ENCODE peak calls at places on chromosomes 1 and 21, in five cellular contexts. D is stomach; Y is OCI-LY7; L is AG04450; G is CD8-positive, alpha-beta T cell. I is an unnamed sample.

GRCh38 chr1:61742620-61743431 is 546 bp downstream of the PATJ start:
- DNase-seq in D (peak), Y (no peak), L (no peak), G (no peak), I (no peak)

GRCh38 chr1:9250336-9250585 is 15.7 kb downstream of the H6PD start:
- DNase-seq in D (no peak), Y (no peak), L (no peak), G (no peak), I (no peak)

GRCh38 chr1:168719306-168720111 is 9.5 kb downstream of the DPT start:
- DNase-seq in D (no peak), Y (no peak), L (no peak), G (no peak), I (peak)

GRCh38 chr21:41304068-41304720 is 12.4 kb upstream of the FAM3B start:
- DNase-seq in D (no peak), Y (no peak), L (no peak), G (no peak), I (no peak)

GRCh38 chr1:116374340-116375164 is 1.5 kb downstream of the ATP1A1 start:
- DNase-seq in D (no peak), Y (peak), L (no peak), G (peak), I (no peak)

GRCh38 chr21:44913425-44914175 is 7.1 kb downstream of the ITGB2 start:
- DNase-seq in D (no peak), Y (no peak), L (no peak), G (no peak), I (no peak)

GRCh38 chr1:219576931-219577330 is 36.0 kb downstream of the ZC3H11B start:
- DNase-seq in D (no peak), Y (no peak), L (no peak), G (no peak), I (no peak)

GRCh38 chr1:207781312-207781711 is 29.5 kb downstream of the CD46 start:
- DNase-seq in D (no peak), Y (no peak), L (no peak), G (no peak), I (no peak)

GRCh38 chr1:221689138-221689537 is 52.8 kb downstream of the DUSP10 start:
- DNase-seq in D (no peak), Y (no peak), L (no peak), G (no peak), I (no peak)

GRCh38 chr1:244444854-244445253 is 6.9 kb downstream of the ADSS2 start:
- DNase-seq in D (no peak), Y (no peak), L (no peak), G (no peak), I (no peak)

GRCh38 chr1:67688526-67689219 is 3.7 kb downstream of the GADD45A start:
- DNase-seq in D (no peak), Y (no peak), L (no peak), G (no peak), I (no peak)

GRCh38 chr21:46153259-46154154 is 1.9 kb downstream of the FTCD start:
- DNase-seq in D (peak), Y (peak), L (no peak), G (no peak), I (no peak)

GRCh38 chr1:234944439-234945369 is 183.9 kb downstream of the TOMM20 start:
- DNase-seq in D (no peak), Y (peak), L (no peak), G (no peak), I (no peak)

GRCh38 chr1:70754711-70755110 is 292.9 kb downstream of the PTGER3 start:
- DNase-seq in D (no peak), Y (no peak), L (no peak), G (no peak), I (no peak)

GRCh38 chr1:24318988-24319863 is at the start of gene GRHL3:
- DNase-seq in D (peak), Y (no peak), L (no peak), G (peak), I (no peak)

GRCh38 chr21:21084179-21084578 is 86.0 kb downstream of the NCAM2 start:
- DNase-seq in D (no peak), Y (no peak), L (no peak), G (no peak), I (no peak)

GRCh38 chr21:23607782-23608181 is 1999.5 kb downstream of the MRPL39 start:
- DNase-seq in D (no peak), Y (no peak), L (no peak), G (no peak), I (no peak)

GRCh38 chr1:214332950-214333798 is 52.2 kb downstream of the SMYD2 start:
- DNase-seq in D (peak), Y (peak), L (peak), G (no peak), I (no peak)

GRCh38 chr1:90204036-90204594 is 209.2 kb downstream of the ZNF326 start:
- DNase-seq in D (no peak), Y (no peak), L (no peak), G (no peak), I (no peak)

GRCh38 chr1:150061632-150062101 is 5.9 kb upstream of the VPS45 start:
- DNase-seq in D (no peak), Y (no peak), L (peak), G (no peak), I (no peak)

GRCh38 chr1:114715952-114716303 is 643 bp downstream of the NRAS start:
- DNase-seq in D (no peak), Y (no peak), L (no peak), G (no peak), I (no peak)

GRCh38 chr1:30617161-30617560 is 106.2 kb downstream of the MATN1 start:
- DNase-seq in D (peak), Y (no peak), L (no peak), G (no peak), I (no peak)

GRCh38 chr1:47574451-47575165 is 136.8 kb downstream of the FOXD2 start:
- DNase-seq in D (no peak), Y (no peak), L (no peak), G (no peak), I (no peak)

GRCh38 chr1:23216771-23217420 is 406 bp downstream of the HTR1D start:
- DNase-seq in D (peak), Y (peak), L (no peak), G (peak), I (no peak)

GRCh38 chr1:161304927-161305871 is 4.6 kb downstream of the MPZ start:
- DNase-seq in D (no peak), Y (peak), L (no peak), G (no peak), I (no peak)

GRCh38 chr21:36288651-36289243 is 31.2 kb upstream of the MORC3 start:
- DNase-seq in D (no peak), Y (no peak), L (no peak), G (no peak), I (no peak)

GRCh38 chr1:20051218-20051829 is 18.7 kb upstream of the PLA2G5 start:
- DNase-seq in D (no peak), Y (peak), L (no peak), G (no peak), I (no peak)

GRCh38 chr1:23194119-23194984 is 22.9 kb downstream of the HTR1D start:
- DNase-seq in D (no peak), Y (no peak), L (peak), G (no peak), I (no peak)

GRCh38 chr1:205989786-205990185 is 13.4 kb downstream of the RAB7B start:
- DNase-seq in D (no peak), Y (no peak), L (no peak), G (no peak), I (no peak)

GRCh38 chr1:201482755-201483154 is 13.8 kb upstream of the PHLDA3 start:
- DNase-seq in D (no peak), Y (no peak), L (no peak), G (no peak), I (no peak)

GRCh38 chr1:9376886-9377333 is 84.2 kb downstream of the SPSB1 start:
- DNase-seq in D (no peak), Y (no peak), L (no peak), G (no peak), I (no peak)

GRCh38 chr1:62082456-62083363 is 111.9 kb upstream of the L1TD1 start:
- DNase-seq in D (peak), Y (peak), L (no peak), G (no peak), I (peak)

GRCh38 chr1:87212431-87213125 is 116.1 kb upstream of the LMO4 start:
- DNase-seq in D (no peak), Y (no peak), L (no peak), G (no peak), I (no peak)

GRCh38 chr1:112727716-112728115 is 12.6 kb upstream of the PPM1J start:
- DNase-seq in D (no peak), Y (no peak), L (no peak), G (no peak), I (no peak)

GRCh38 chr1:226452981-226453380 is 45.1 kb upstream of the PARP1 start:
- DNase-seq in D (no peak), Y (no peak), L (no peak), G (no peak), I (no peak)

GRCh38 chr1:67484492-67484891 is 54.3 kb upstream of the SERBP1 start:
- DNase-seq in D (no peak), Y (no peak), L (no peak), G (no peak), I (no peak)

GRCh38 chr1:198590454-198590853 is 48.4 kb upstream of the PTPRC start:
- DNase-seq in D (no peak), Y (no peak), L (no peak), G (no peak), I (no peak)
- TF ChIP-seq CTCF in D (no peak), Y (no peak), L (no peak), G (no peak), I (no peak)

GRCh38 chr1:7954683-7955082 is 6.8 kb upstream of the PARK7 start:
- DNase-seq in D (no peak), Y (no peak), L (no peak), G (no peak), I (no peak)

GRCh38 chr1:7956218-7957032 is 5.1 kb upstream of the PARK7 start:
- DNase-seq in D (no peak), Y (no peak), L (peak), G (no peak), I (no peak)

GRCh38 chr1:7948950-7949349 is 8.3 kb upstream of the TNFRSF9 start:
- DNase-seq in D (no peak), Y (no peak), L (peak), G (no peak), I (peak)

DNA sequence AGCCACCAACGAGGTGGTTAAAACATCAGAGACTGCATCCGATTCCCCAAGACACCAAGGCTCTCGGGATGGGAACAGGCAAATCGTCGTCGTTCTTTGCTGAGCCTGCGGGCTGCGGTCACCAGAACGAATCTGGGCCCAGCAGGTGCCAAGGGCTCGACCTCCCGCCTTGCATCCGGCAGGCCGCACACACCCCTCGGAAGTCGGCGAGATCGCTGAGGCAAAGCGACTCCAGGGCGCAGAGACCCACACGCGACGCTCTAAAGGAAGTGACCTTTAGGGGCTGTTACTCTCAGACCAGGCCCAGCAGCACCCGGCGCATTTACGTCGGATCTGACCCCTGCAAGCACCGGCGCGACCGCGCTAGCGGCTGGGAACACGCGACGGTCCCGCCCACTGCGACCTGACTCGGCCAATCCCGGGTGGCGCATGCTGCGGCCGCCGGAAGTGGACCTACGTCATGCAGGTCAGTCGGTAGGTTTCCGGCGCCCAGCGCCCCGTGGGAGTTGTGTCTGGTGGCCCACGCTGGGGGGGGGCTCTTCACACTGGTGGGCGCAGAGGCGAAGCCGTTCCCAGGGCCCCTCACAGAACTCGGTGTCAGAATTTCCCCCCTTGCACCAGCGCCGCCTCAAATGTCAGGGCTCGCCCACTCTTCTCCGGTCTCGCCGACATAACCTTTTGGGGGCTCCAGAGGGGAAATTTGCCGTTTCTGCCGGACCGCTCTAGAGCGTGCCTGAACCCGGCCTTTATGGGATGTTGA is 7.5 kb upstream of the PARK7 start:
- DNase-seq in D (peak), Y (peak), L (peak), G (peak), I (no peak)
- H3K4me3 ChIP-seq in D (peak), Y (peak), L (peak), G (peak), I (peak)

GRCh38 chr1:57378564-57378963 is 45.3 kb downstream of the DAB1 start:
- DNase-seq in D (no peak), Y (no peak), L (no peak), G (no peak), I (no peak)

GRCh38 chr1:57380923-57381322 is 42.9 kb downstream of the DAB1 start:
- DNase-seq in D (no peak), Y (no peak), L (no peak), G (no peak), I (no peak)

GRCh38 chr1:57381871-57382270 is 42.0 kb downstream of the DAB1 start:
- DNase-seq in D (no peak), Y (no peak), L (no peak), G (no peak), I (no peak)

GRCh38 chr1:57377731-57378139 is 46.1 kb downstream of the DAB1 start:
- DNase-seq in D (no peak), Y (no peak), L (no peak), G (no peak), I (no peak)
- TF ChIP-seq CTCF in D (no peak), Y (no peak), L (no peak), G (no peak), I (no peak)

GRCh38 chr1:165375623-165376022 is 19.1 kb upstream of the LMX1A start:
- DNase-seq in D (no peak), Y (no peak), L (no peak), G (no peak), I (no peak)
- H3K4me3 ChIP-seq in D (peak), Y (no peak), L (peak), G (peak), I (peak)